ENCODE peak calls at places on chromosome 12, in six cellular contexts. S is uterus, Q is stomach, J is AG04449, Y is HFF-Myc, E is Peyer's patch. A is an unnamed sample.

GRCh38 chr12:33116284-33116683 is 219.7 kb upstream of the PKP2 start:
- DNase-seq in E (no peak), S (no peak), Q (no peak), J (no peak), Y (no peak), A (no peak)

GRCh38 chr12:132255642-132256041 is 73.7 kb downstream of the GALNT9 start:
- DNase-seq in S (no peak), E (no peak), Q (no peak), Y (no peak), J (no peak), A (no peak)

GRCh38 chr12:40646456-40646855 is 45.8 kb upstream of the CNTN1 start:
- DNase-seq in S (no peak), E (no peak), Q (no peak), Y (no peak), J (no peak), A (no peak)

GRCh38 chr12:59158066-59158465 is 237.8 kb upstream of the LRIG3 start:
- DNase-seq in Y (no peak), Q (no peak), S (no peak), J (no peak), E (no peak), A (no peak)

GRCh38 chr12:100741084-100741711 is 53.4 kb upstream of the ANO4 start:
- DNase-seq in J (no peak), Y (peak), E (no peak), Q (no peak), S (no peak), A (no peak)

GRCh38 chr12:71771069-71771468 is 16.4 kb downstream of the RAB21 start:
- DNase-seq in S (no peak), J (no peak), E (no peak), Q (no peak), Y (no peak), A (no peak)

GRCh38 chr12:88698471-88698870 is 118.2 kb upstream of the KITLG start:
- DNase-seq in J (no peak), S (no peak), Y (no peak), E (no peak), Q (no peak), A (no peak)

GRCh38 chr12:65908147-65908546 is 83.9 kb downstream of the HMGA2 start:
- DNase-seq in E (no peak), Q (no peak), Y (no peak), J (no peak), S (no peak), A (no peak)

GRCh38 chr12:87967871-87968270 is 61.3 kb downstream of the C12orf50 start:
- DNase-seq in J (no peak), E (no peak), Q (no peak), Y (no peak), S (no peak), A (no peak)

GRCh38 chr12:75389061-75389460 is 1.8 kb upstream of the GLIPR1L2 start:
- DNase-seq in S (no peak), Y (peak), Q (no peak), J (no peak), E (no peak), A (no peak)

GRCh38 chr12:130764475-130765185 is 48.5 kb upstream of the RIMBP2 start:
- DNase-seq in E (no peak), Q (no peak), S (no peak), J (no peak), Y (peak), A (no peak)

GRCh38 chr12:108483213-108483920 is 31.7 kb upstream of the FICD start:
- DNase-seq in J (no peak), Q (no peak), Y (no peak), E (no peak), S (no peak), A (no peak)

GRCh38 chr12:70774055-70774454 is 136.8 kb upstream of the PTPRB start:
- DNase-seq in E (no peak), Y (no peak), S (no peak), J (peak), Q (no peak), A (no peak)

GRCh38 chr12:58413794-58414193 is 472.4 kb downstream of the ATP23 start:
- DNase-seq in E (no peak), S (no peak), Y (no peak), Q (no peak), J (no peak), A (no peak)

GRCh38 chr12:69935651-69936100 is 110.6 kb downstream of the MYRFL start:
- DNase-seq in Y (no peak), E (no peak), S (no peak), J (no peak), Q (no peak), A (no peak)

GRCh38 chr12:116278259-116278595 is 734 bp upstream of the MED13L start:
- DNase-seq in E (no peak), J (no peak), Y (no peak), S (no peak), Q (no peak), A (no peak)

GRCh38 chr12:27162229-27162537 is 79.8 kb upstream of the C12orf71 start:
- DNase-seq in E (no peak), Q (no peak), J (no peak), S (no peak), Y (no peak), A (no peak)

GRCh38 chr12:130438711-130439110 is 101.0 kb downstream of the PIWIL1 start:
- DNase-seq in Y (no peak), J (no peak), E (peak), Q (no peak), S (no peak), A (no peak)

GRCh38 chr12:4009979-4010704 is 136.9 kb upstream of the PARP11 start:
- DNase-seq in E (no peak), Q (no peak), S (no peak), J (no peak), Y (no peak), A (no peak)

GRCh38 chr12:62924084-62924483 is 10.9 kb downstream of the PPM1H start:
- DNase-seq in S (no peak), E (no peak), J (no peak), Y (no peak), Q (no peak), A (no peak)

GRCh38 chr12:115871714-115872113 is 405.8 kb downstream of the MED13L start:
- DNase-seq in Y (peak), E (no peak), S (no peak), Q (no peak), J (no peak), A (no peak)

GRCh38 chr12:106954462-106955376 is 988 bp upstream of the TMEM263 start:
- DNase-seq in J (no peak), S (peak), E (peak), Y (no peak), Q (no peak), A (peak)

GRCh38 chr12:3523728-3524127 is 32.7 kb downstream of the PRMT8 start:
- DNase-seq in Q (no peak), J (no peak), Y (no peak), S (no peak), E (no peak), A (no peak)

GRCh38 chr12:109732321-109733305 is 19.0 kb downstream of the FAM222A start:
- DNase-seq in Y (no peak), Q (peak), E (peak), J (no peak), S (peak), A (no peak)

GRCh38 chr12:109735051-109735521 is 21.5 kb downstream of the FAM222A start:
- DNase-seq in Q (peak), S (peak), E (peak), Y (no peak), J (no peak), A (no peak)

GRCh38 chr12:109735825-109736551 is 22.4 kb downstream of the FAM222A start:
- DNase-seq in J (no peak), Y (no peak), Q (peak), E (peak), S (peak), A (peak)

GRCh38 chr12:109736552-109737108 is 23.0 kb downstream of the FAM222A start:
- DNase-seq in J (no peak), S (peak), Y (peak), E (peak), Q (peak), A (peak)

GRCh38 chr12:109734219-109735000 is 20.8 kb downstream of the FAM222A start:
- DNase-seq in S (peak), J (no peak), Q (peak), Y (no peak), E (peak), A (no peak)
- TF ChIP-seq CTCF in S (no peak), J (no peak), Q (no peak), Y (no peak), E (no peak), A (no peak)

GRCh38 chr12:121626087-121626852 is at the start of gene ORAI1:
- DNase-seq in Q (peak), E (peak), Y (peak), J (peak), S (peak), A (peak)
- TF ChIP-seq CTCF in Q (no peak), E (peak), Y (no peak), J (peak), S (peak), A (no peak)

GRCh38 chr12:56256326-56256960 is 1.7 kb downstream of the ANKRD52 start:
- DNase-seq in J (no peak), S (no peak), Q (no peak), E (no peak), Y (no peak), A (no peak)
- TF ChIP-seq CTCF in J (peak), S (no peak), Q (no peak), E (no peak), Y (peak), A (no peak)

GRCh38 chr12:78641837-78642423 is 222.6 kb upstream of the SYT1 start:
- DNase-seq in Q (no peak), E (no peak), Y (no peak), J (no peak), S (no peak), A (no peak)
- TF ChIP-seq CTCF in Q (no peak), E (no peak), Y (no peak), J (no peak), S (no peak), A (no peak)